ENCODE peak calls at places on chromosomes 6 and 20, in ten cellular contexts. Z, F, J, I, W, D, A, O, E and G are unnamed samples.

GRCh38 chr20:64102647-64103354 is 4.6 kb downstream of the NPBWR2 start:
- DNase-seq in Z (no peak), F (no peak), J (no peak), I (no peak), W (no peak), D (peak; percentile 63), A (no peak), O (no peak), E (peak; percentile 74), G (no peak)

GRCh38 chr6:114304304-114304887 is 38.4 kb downstream of the HS3ST5 start:
- DNase-seq in Z (no peak), F (no peak), J (no peak), I (peak; percentile 11), W (peak; percentile 32), D (no peak), A (peak; percentile 49), O (peak; percentile 7), E (no peak), G (peak; percentile 27)

GRCh38 chr20:41094656-41095055 is 42.7 kb upstream of the PLCG1 start:
- DNase-seq in Z (no peak), F (no peak), J (no peak), I (no peak), W (peak; percentile 53), D (no peak), A (no peak), O (no peak), E (no peak), G (no peak)

GRCh38 chr20:56630506-56631317 is 1.6 kb downstream of the TFAP2C start:
- DNase-seq in Z (no peak), F (no peak), J (no peak), I (peak; percentile 8), W (no peak), D (peak; percentile 66), A (no peak), O (no peak), E (peak; percentile 57), G (no peak)

GRCh38 chr6:116278853-116279231 is 888 bp downstream of the TSPYL1 start:
- DNase-seq in Z (no peak), F (no peak), J (peak; percentile 18), I (no peak), W (peak; percentile 59), D (peak; percentile 23), A (peak; percentile 58), O (no peak), E (no peak), G (no peak)

GRCh38 chr20:13567663-13568062 is 71.1 kb downstream of the TASP1 start:
- DNase-seq in Z (no peak), F (no peak), J (no peak), I (no peak), W (no peak), D (no peak), A (no peak), O (no peak), E (no peak), G (no peak)

GRCh38 chr20:6711950-6712634 is 55.4 kb upstream of the BMP2 start:
- DNase-seq in Z (no peak), F (no peak), J (no peak), I (no peak), W (no peak), D (no peak), A (peak; percentile 23), O (no peak), E (no peak), G (peak; percentile 76)

GRCh38 chr6:109303647-109304283 is 78.5 kb downstream of the CD164 start:
- DNase-seq in Z (no peak), F (no peak), J (no peak), I (no peak), W (no peak), D (no peak), A (no peak), O (no peak), E (no peak), G (no peak)

GRCh38 chr20:1177680-1178079 is 7.1 kb downstream of the TMEM74B start:
- DNase-seq in Z (no peak), F (no peak), J (no peak), I (no peak), W (no peak), D (peak; percentile 39), A (peak; percentile 24), O (no peak), E (peak; percentile 80), G (peak; percentile 15)
- TF ChIP-seq CTCF in Z (no peak), F (no peak), J (no peak), I (peak; percentile 21), W (no peak), D (no peak), A (peak; percentile 12), O (no peak), E (peak; percentile 53), G (no peak)

GRCh38 chr20:38926142-38926933 is at the start of gene FAM83D:
- DNase-seq in Z (peak; percentile 93), F (peak; percentile 88), J (peak; percentile 90), I (peak; percentile 97), W (peak; percentile 98), D (peak; percentile 94), A (peak; percentile 98), O (peak; percentile 95), E (peak; percentile 99), G (peak; percentile 98)
- TF ChIP-seq CTCF in Z (no peak), F (no peak), J (no peak), I (peak; percentile 63), W (no peak), D (no peak), A (no peak), O (no peak), E (peak; percentile 21), G (peak; percentile 56)

GRCh38 chr20:36284751-36285150 is 21.4 kb upstream of the DLGAP4 start:
- DNase-seq in Z (no peak), F (no peak), J (no peak), I (no peak), W (no peak), D (no peak), A (no peak), O (no peak), E (no peak), G (no peak)

GRCh38 chr20:36281785-36282380 is 24.3 kb upstream of the DLGAP4 start:
- DNase-seq in Z (no peak), F (no peak), J (no peak), I (no peak), W (no peak), D (no peak), A (no peak), O (no peak), E (no peak), G (no peak)

GRCh38 chr20:36285746-36286447 is 20.2 kb upstream of the DLGAP4 start:
- DNase-seq in Z (no peak), F (no peak), J (no peak), I (no peak), W (no peak), D (no peak), A (no peak), O (no peak), E (no peak), G (no peak)
- TF ChIP-seq CTCF in Z (no peak), F (no peak), J (no peak), I (no peak), W (no peak), D (no peak), A (no peak), O (no peak), E (peak; percentile 22), G (no peak)

GRCh38 chr6:161660666-161661571 is 387.1 kb upstream of the AGPAT4 start:
- DNase-seq in Z (no peak), F (no peak), J (no peak), I (no peak), W (no peak), D (no peak), A (no peak), O (no peak), E (no peak), G (no peak)
- TF ChIP-seq CTCF in Z (no peak), F (no peak), J (no peak), I (no peak), W (no peak), D (no peak), A (no peak), O (no peak), E (peak; percentile 26), G (no peak)

DNA sequence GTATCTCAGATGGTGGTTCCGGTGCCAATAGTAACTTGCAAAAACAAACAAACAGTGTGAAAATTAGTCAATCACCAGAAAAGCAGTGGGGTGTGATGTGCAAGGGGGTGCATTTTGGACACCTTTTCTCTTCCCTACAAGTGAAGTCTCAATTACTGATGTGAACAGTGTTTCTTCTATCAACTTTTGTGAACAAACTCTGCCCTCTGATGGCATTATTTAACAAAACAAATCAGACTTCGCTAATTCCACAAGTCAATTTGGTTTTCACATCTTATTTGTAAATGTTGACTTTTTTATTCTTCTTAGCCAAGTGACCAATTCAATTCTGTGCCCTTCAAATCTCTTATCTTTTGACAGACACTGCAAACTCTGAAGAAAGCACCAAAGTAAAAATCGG is 212.2 kb downstream of the UST start:
- DNase-seq in Z (no peak), F (no peak), J (no peak), I (no peak), W (peak; percentile 37), D (no peak), A (no peak), O (no peak), E (no peak), G (no peak)
- TF ChIP-seq CTCF in Z (no peak), F (no peak), J (no peak), I (peak; percentile 26), W (no peak), D (no peak), A (no peak), O (no peak), E (no peak), G (no peak)

GRCh38 chr6:93474733-93475179 is 55.4 kb upstream of the EPHA7 start:
- DNase-seq in Z (no peak), F (no peak), J (no peak), I (no peak), W (no peak), D (no peak), A (no peak), O (no peak), E (no peak), G (no peak)
- TF ChIP-seq CTCF in Z (no peak), F (no peak), J (no peak), I (no peak), W (no peak), D (no peak), A (no peak), O (no peak), E (no peak), G (no peak)

DNA sequence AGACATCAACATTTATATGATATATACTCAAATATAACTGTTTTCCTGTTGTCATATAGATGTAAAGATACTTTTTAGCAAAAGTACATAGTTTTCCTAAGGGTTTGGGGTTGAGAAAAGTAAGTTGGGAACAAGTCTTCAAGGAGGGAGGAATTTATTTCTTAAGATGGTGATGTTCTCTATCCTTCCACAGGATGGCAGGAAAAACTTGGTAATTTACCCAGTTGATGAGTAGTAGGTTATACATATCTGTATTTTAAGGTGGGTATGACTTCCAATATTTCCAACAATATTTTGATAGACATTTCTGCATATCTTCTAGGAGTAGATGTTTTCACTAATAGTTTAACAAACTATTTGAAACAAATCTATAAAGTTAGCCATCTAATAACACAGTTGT is 254.4 kb downstream of the RIMS1 start:
- DNase-seq in Z (no peak), F (no peak), J (no peak), I (peak; percentile 8), W (peak; percentile 3), D (no peak), A (peak; percentile 33), O (no peak), E (no peak), G (no peak)
- TF ChIP-seq CTCF in Z (no peak), F (no peak), J (no peak), I (peak; percentile 56), W (no peak), D (no peak), A (no peak), O (peak; percentile 30), E (peak; percentile 48), G (no peak)